ENCODE peak calls at places on chromosomes 5 and 9, in four cellular contexts. X is colonic mucosa, S is tibial nerve, U is tibial artery. J is an unnamed sample. For H3K4me1, the result is how much of the 10 kb centered on the place peaks cover.

GRCh38 chr5:83931969-83932368 is 211.3 kb upstream of the HAPLN1 start:
- DNase-seq in X (no peak), S (no peak), U (no peak), J (no peak)

GRCh38 chr9:6818292-6818922 is 60.6 kb downstream of the KDM4C start:
- DNase-seq in X (peak), S (no peak), U (no peak), J (no peak)

GRCh38 chr9:123225374-123225813 is 43.0 kb downstream of the STRBP start:
- DNase-seq in X (peak), S (no peak), U (no peak), J (peak)

GRCh38 chr9:100492952-100493351 is 20.0 kb downstream of the TMEFF1 start:
- DNase-seq in X (no peak), S (no peak), U (no peak), J (no peak)

GRCh38 chr5:167049771-167050567 is 1241.5 kb upstream of the WWC1 start:
- DNase-seq in X (no peak), S (no peak), U (no peak), J (no peak)

GRCh38 chr9:21317956-21318923 is 13.1 kb upstream of the IFNA5 start:
- DNase-seq in X (peak), S (peak), U (no peak), J (no peak)

GRCh38 chr5:75622564-75622963 is 11.3 kb downstream of the ANKDD1B start:
- DNase-seq in X (peak), S (no peak), U (no peak), J (no peak)

GRCh38 chr9:34737677-34738260 is 27.8 kb upstream of the CCL21 start:
- DNase-seq in X (no peak), S (no peak), U (no peak), J (no peak)

GRCh38 chr9:14352549-14352948 is 38.6 kb upstream of the NFIB start:
- DNase-seq in X (no peak), S (no peak), U (no peak), J (no peak)

GRCh38 chr9:78234810-78235209 is 1.1 kb upstream of the CEP78 start:
- DNase-seq in X (no peak), S (no peak), U (no peak), J (no peak)
- H3K27ac ChIP-seq in X (no peak), S (peak), U (no peak), J (no peak)

GRCh38 chr5:149803153-149803552 is 73.0 kb downstream of the PPARGC1B start:
- DNase-seq in X (no peak), S (no peak), U (no peak), J (no peak)
- H3K4me1 ChIP-seq in X (under half), S (under half), U (under half), J (under half)

DNA sequence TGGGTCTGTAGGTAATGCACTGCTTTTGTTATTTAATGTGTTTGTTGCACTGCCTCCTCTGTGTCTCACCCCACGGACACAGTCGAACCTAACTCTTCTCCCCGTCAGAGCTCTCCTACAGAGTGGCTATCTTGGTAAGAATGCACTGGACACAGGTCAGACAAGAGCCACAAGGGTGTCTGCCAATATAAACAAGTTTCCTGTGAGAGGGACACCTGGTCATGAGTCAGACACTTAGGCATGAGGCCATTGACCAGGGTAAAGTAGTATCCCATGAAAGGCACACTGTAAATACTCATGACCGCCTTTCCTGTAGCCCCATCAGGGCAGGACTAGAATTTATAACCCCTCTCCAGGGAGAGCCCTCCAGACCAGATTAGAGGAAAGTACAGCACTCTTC is 115.5 kb downstream of the SLC12A2 start:
- DNase-seq in X (no peak), S (no peak), U (no peak), J (no peak)
- H3K27ac ChIP-seq in X (no peak), S (no peak), U (no peak), J (no peak)

DNA sequence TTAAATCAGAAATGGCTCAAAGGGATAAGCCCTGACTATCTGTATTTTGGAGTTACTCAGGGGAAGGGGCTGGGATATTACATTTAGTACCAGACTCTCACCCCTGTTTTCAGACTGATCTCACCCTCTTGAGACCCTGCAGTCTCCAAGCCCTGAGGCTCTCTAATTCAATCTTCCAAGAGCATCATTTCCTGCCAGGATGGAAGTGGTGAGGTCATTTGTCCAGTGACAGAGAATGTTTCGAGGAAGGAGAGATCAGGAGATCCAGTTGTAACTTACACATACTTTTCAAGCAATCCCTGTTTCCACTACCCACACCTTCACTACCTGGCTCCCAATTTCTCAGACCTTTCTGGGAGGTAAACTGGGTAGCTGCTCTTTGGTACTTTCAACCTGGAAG is 295.5 kb upstream of the EFNA5 start:
- DNase-seq in X (no peak), S (no peak), U (no peak), J (no peak)
- H3K4me1 ChIP-seq in X (under half), S (under half), U (under half), J (under half)

GRCh38 chr5:61884242-61884855 is 421.7 kb upstream of the KIF2A start:
- DNase-seq in X (no peak), S (no peak), U (no peak), J (no peak)
- H3K27ac ChIP-seq in X (no peak), S (no peak), U (no peak), J (no peak)

DNA sequence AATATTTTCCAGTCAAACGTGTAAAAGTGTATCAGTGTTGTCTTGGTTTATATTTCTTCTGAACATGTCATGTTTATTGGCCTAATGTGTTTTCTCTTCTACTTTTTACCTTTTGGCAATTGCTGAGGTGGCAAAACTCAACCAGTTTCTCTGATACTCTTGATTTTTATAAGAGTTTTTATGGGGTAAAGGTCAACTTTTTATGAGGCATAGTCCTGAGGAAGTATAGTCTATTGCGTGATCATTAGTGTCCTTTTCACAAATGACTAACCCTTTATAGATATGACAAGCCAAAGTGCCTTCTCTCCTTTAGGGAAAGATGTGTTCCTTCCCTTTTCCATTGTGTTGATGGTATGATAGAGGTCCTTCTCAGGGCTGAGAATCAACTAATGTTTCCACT is 32.9 kb downstream of the OCLN start:
- DNase-seq in X (no peak), S (no peak), U (no peak), J (no peak)
- H3K4me1 ChIP-seq in X (under half), S (under half), U (under half), J (under half)

GRCh38 chr9:133781828-133782135 is 43.6 kb upstream of the SARDH start:
- DNase-seq in X (no peak), S (no peak), U (no peak), J (no peak)

GRCh38 chr9:133783331-133783731 is 45.2 kb upstream of the SARDH start:
- DNase-seq in X (no peak), S (no peak), U (no peak), J (no peak)

GRCh38 chr9:133780962-133781827 is 43.0 kb upstream of the SARDH start:
- DNase-seq in X (no peak), S (no peak), U (no peak), J (no peak)

GRCh38 chr9:133780404-133780945 is 42.3 kb upstream of the SARDH start:
- DNase-seq in X (no peak), S (no peak), U (no peak), J (no peak)

GRCh38 chr9:133782157-133783130 is 44.3 kb upstream of the SARDH start:
- DNase-seq in X (peak), S (peak), U (no peak), J (peak)
- H3K27ac ChIP-seq in X (no peak), S (no peak), U (no peak), J (no peak)